ENCODE peak calls at places on chromosomes 13 and 19, in seven cellular contexts. G is PC-3; C is body of pancreas; O is CD4-positive, alpha-beta memory T cell; E is tibial nerve; S is uterus; U is neural progenitor cell. L is an unnamed sample.
A peak's percentile ranks its signal among the peaks of the same experiment; 100 is the strongest.

GRCh38 chr13:102974574-102975195 is 91.5 kb downstream of the SLC10A2 start:
- DNase-seq in G (peak; percentile 2), C (no peak), O (no peak), E (no peak), S (no peak), U (no peak), L (no peak)

GRCh38 chr13:64314286-64314685 is 2898.6 kb upstream of the PCDH20 start:
- DNase-seq in G (peak; percentile 74), C (no peak), O (no peak), E (no peak), S (no peak), U (no peak), L (no peak)

GRCh38 chr19:39145180-39145953 is 19.8 kb downstream of the PAK4 start:
- DNase-seq in G (no peak), C (peak; percentile 63), O (no peak), E (no peak), S (peak; percentile 50), U (no peak), L (no peak)

GRCh38 chr13:53783466-53783865 is 754.9 kb downstream of the OLFM4 start:
- DNase-seq in G (no peak), C (peak; percentile 54), O (no peak), E (no peak), S (no peak), U (no peak), L (no peak)

GRCh38 chr19:8251025-8251472 is 41.9 kb downstream of the CERS4 start:
- DNase-seq in G (no peak), C (peak; percentile 85), O (no peak), E (peak; percentile 63), S (peak; percentile 40), U (no peak), L (peak; percentile 79)

GRCh38 chr13:98083507-98083906 is 59.4 kb upstream of the FARP1 start:
- DNase-seq in G (peak; percentile 41), C (no peak), O (no peak), E (no peak), S (no peak), U (no peak), L (no peak)

GRCh38 chr19:16373989-16374388 is 49.4 kb downstream of the KLF2 start:
- DNase-seq in G (no peak), C (no peak), O (no peak), E (no peak), S (no peak), U (no peak), L (no peak)

GRCh38 chr19:18262917-18263316 is 11.3 kb downstream of the IQCN start:
- DNase-seq in G (no peak), C (no peak), O (no peak), E (no peak), S (no peak), U (no peak), L (no peak)

GRCh38 chr19:6056282-6056741 is 54.0 kb downstream of the RFX2 start:
- DNase-seq in G (no peak), C (no peak), O (no peak), E (no peak), S (no peak), U (no peak), L (peak; percentile 76)

GRCh38 chr19:34173145-34173956 is 1.0 kb downstream of the LSM14A start:
- DNase-seq in G (peak; percentile 61), C (peak; percentile 38), O (peak; percentile 42), E (peak; percentile 19), S (peak; percentile 36), U (peak; percentile 76), L (no peak)

GRCh38 chr13:72960541-72960940 is 98.3 kb upstream of the KLF5 start:
- DNase-seq in G (peak; percentile 77), C (no peak), O (no peak), E (no peak), S (no peak), U (no peak), L (no peak)

GRCh38 chr19:7534531-7534980 is 961 bp upstream of the PNPLA6 start:
- DNase-seq in G (peak; percentile 56), C (peak; percentile 60), O (peak; percentile 58), E (no peak), S (peak; percentile 80), U (peak; percentile 89), L (peak; percentile 87)

GRCh38 chr13:38309397-38309796 is 40.3 kb upstream of the UFM1 start:
- DNase-seq in G (peak; percentile 56), C (no peak), O (no peak), E (no peak), S (no peak), U (no peak), L (no peak)

GRCh38 chr13:26305676-26306075 is 51.7 kb downstream of the CDK8 start:
- DNase-seq in G (no peak), C (no peak), O (no peak), E (no peak), S (no peak), U (no peak), L (no peak)
- H3K4me1 ChIP-seq in G (peaks cover 1% of the 10 kb centered on the region), C (no peaks in the 10 kb centered on the region), O (no peaks in the 10 kb centered on the region), E (no peaks in the 10 kb centered on the region), S (no peaks in the 10 kb centered on the region), U (peaks cover 6% of the 10 kb centered on the region), L (no peaks in the 10 kb centered on the region)

GRCh38 chr19:52690395-52691214 is 44.2 kb downstream of the ZNF611 start:
- DNase-seq in G (peak; percentile 97), C (peak; percentile 96), O (peak; percentile 92), E (peak; percentile 90), S (peak; percentile 96), U (peak; percentile 95), L (peak; percentile 98)

GRCh38 chr19:52689804-52690394 is 44.9 kb downstream of the ZNF611 start:
- DNase-seq in G (no peak), C (peak; percentile 40), O (no peak), E (peak; percentile 14), S (peak; percentile 39), U (peak; percentile 44), L (peak; percentile 87)

GRCh38 chr19:52685811-52686210 is 47.7 kb upstream of the ZNF83 start:
- DNase-seq in G (peak; percentile 42), C (no peak), O (no peak), E (no peak), S (no peak), U (no peak), L (no peak)

GRCh38 chr19:52687658-52688057 is 47.2 kb downstream of the ZNF611 start:
- DNase-seq in G (no peak), C (no peak), O (no peak), E (no peak), S (no peak), U (no peak), L (no peak)

GRCh38 chr19:52688335-52688734 is 46.5 kb downstream of the ZNF611 start:
- DNase-seq in G (no peak), C (no peak), O (no peak), E (no peak), S (no peak), U (no peak), L (no peak)
- H3K4me3 ChIP-seq in G (peak overlapping the region; percentile 99), C (no peak overlapping the region), O (no peak overlapping the region), E (no peak overlapping the region), S (no peak overlapping the region), U (no peak overlapping the region), L (no peak overlapping the region)

GRCh38 chr19:54137913-54138776 is 583 bp downstream of the CNOT3 start:
- DNase-seq in G (no peak), C (no peak), O (peak; percentile 64), E (no peak), S (no peak), U (peak; percentile 75), L (no peak)
- H3K4me1 ChIP-seq in G (peaks cover 20% of the 10 kb centered on the region), C (peaks cover 55% of the 10 kb centered on the region), O (peaks cover 47% of the 10 kb centered on the region), E (no peaks in the 10 kb centered on the region), S (peaks cover 18% of the 10 kb centered on the region), U (peaks cover 8% of the 10 kb centered on the region), L (no peaks in the 10 kb centered on the region)

DNA sequence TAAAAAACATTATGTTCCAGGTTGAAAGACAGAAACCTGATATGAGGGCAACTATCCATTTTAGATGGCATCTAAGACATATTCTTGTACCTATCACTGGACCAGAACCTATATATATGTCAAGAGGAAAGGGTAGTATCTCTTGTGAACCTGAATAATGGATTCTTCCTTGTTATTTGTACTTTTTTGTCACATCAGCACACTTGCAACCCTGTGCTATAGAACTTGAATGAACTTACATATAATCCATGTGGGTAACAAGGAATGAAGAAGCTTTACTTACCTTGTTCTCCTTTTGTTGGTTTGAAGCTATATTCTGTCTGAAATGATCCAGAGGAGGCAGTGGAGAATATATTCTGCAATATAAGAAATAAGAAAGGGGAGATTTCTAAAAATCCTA is 483.7 kb upstream of the ATXN8OS start:
- DNase-seq in G (no peak), C (no peak), O (no peak), E (no peak), S (no peak), U (no peak), L (no peak)
- H3K4me3 ChIP-seq in G (no peak overlapping the region), C (no peak overlapping the region), O (no peak overlapping the region), E (no peak overlapping the region), S (no peak overlapping the region), U (no peak overlapping the region), L (no peak overlapping the region)

GRCh38 chr19:13057147-13057572 is 45.5 kb downstream of the LYL1 start:
- DNase-seq in G (peak; percentile 34), C (no peak), O (no peak), E (no peak), S (no peak), U (peak; percentile 71), L (no peak)

GRCh38 chr19:13057744-13058143 is 44.9 kb downstream of the LYL1 start:
- DNase-seq in G (no peak), C (no peak), O (no peak), E (no peak), S (no peak), U (no peak), L (no peak)

GRCh38 chr19:13055213-13056051 is 47.2 kb downstream of the LYL1 start:
- DNase-seq in G (peak; percentile 81), C (peak; percentile 69), O (no peak), E (peak; percentile 83), S (peak; percentile 87), U (peak; percentile 75), L (peak; percentile 93)

GRCh38 chr19:13054605-13055212 is 47.9 kb downstream of the LYL1 start:
- DNase-seq in G (no peak), C (no peak), O (no peak), E (peak; percentile 52), S (peak; percentile 77), U (no peak), L (no peak)

GRCh38 chr19:13056052-13056660 is 46.5 kb downstream of the LYL1 start:
- DNase-seq in G (peak; percentile 97), C (no peak), O (no peak), E (no peak), S (peak; percentile 86), U (peak; percentile 49), L (peak; percentile 83)
- H3K4me1 ChIP-seq in G (peaks cover 81% of the 10 kb centered on the region), C (peaks cover 93% of the 10 kb centered on the region), O (peaks cover 15% of the 10 kb centered on the region), E (peaks cover 25% of the 10 kb centered on the region), S (peaks cover 71% of the 10 kb centered on the region), U (peaks cover 85% of the 10 kb centered on the region), L (no peaks in the 10 kb centered on the region)

GRCh38 chr19:42480335-42481095 is 37.8 kb upstream of the CXCL17 start:
- DNase-seq in G (peak; percentile 61), C (peak; percentile 50), O (peak; percentile 39), E (no peak), S (no peak), U (no peak), L (no peak)
- H3K4me3 ChIP-seq in G (no peak overlapping the region), C (no peak overlapping the region), O (no peak overlapping the region), E (no peak overlapping the region), S (no peak overlapping the region), U (no peak overlapping the region), L (no peak overlapping the region)

L was measured in aorta.